ENCODE peak calls at places on chromosomes 12 and 14, in four cellular contexts. N, L, R and O are unnamed samples. For H3K36me3, the result is how much of the 10 kb centered on the place peaks cover.

GRCh38 chr14:102454711-102455110 is 54.9 kb downstream of the ANKRD9 start:
- DNase-seq in N (no peak), L (no peak), R (no peak), O (no peak)

GRCh38 chr14:64806202-64806861 is 73.4 kb downstream of the SPTB start:
- DNase-seq in N (peak), L (no peak), R (no peak), O (peak)

GRCh38 chr12:22409071-22409951 is 74.8 kb upstream of the ST8SIA1 start:
- DNase-seq in N (no peak), L (no peak), R (peak), O (no peak)

GRCh38 chr14:101017806-101018560 is 114.5 kb upstream of the RTL1 start:
- DNase-seq in N (no peak), L (peak), R (no peak), O (no peak)

GRCh38 chr12:120956579-120957360 is 21.6 kb upstream of the HNF1A start:
- DNase-seq in N (no peak), L (peak), R (no peak), O (no peak)

GRCh38 chr12:120367924-120368788 is 808 bp downstream of the MSI1 start:
- DNase-seq in N (no peak), L (no peak), R (no peak), O (no peak)

GRCh38 chr14:93008381-93008780 is 85.4 kb downstream of the CHGA start:
- DNase-seq in N (peak), L (no peak), R (peak), O (no peak)

GRCh38 chr14:95255487-95255886 is 64.2 kb downstream of the CLMN start:
- DNase-seq in N (no peak), L (peak), R (peak), O (no peak)

GRCh38 chr14:99538275-99538674 is 57.1 kb downstream of the CCNK start:
- DNase-seq in N (no peak), L (no peak), R (no peak), O (no peak)
- TF ChIP-seq CTCF in N (no peak), L (no peak), R (no peak), O (no peak)

GRCh38 chr12:51001799-51002198 is 24.4 kb downstream of the SLC11A2 start:
- DNase-seq in N (no peak), L (no peak), R (no peak), O (no peak)

GRCh38 chr12:51004504-51004903 is 21.7 kb downstream of the SLC11A2 start:
- DNase-seq in N (no peak), L (no peak), R (no peak), O (no peak)

GRCh38 chr12:50999139-50999538 is 27.0 kb downstream of the SLC11A2 start:
- DNase-seq in N (no peak), L (no peak), R (no peak), O (no peak)

GRCh38 chr12:51005671-51006070 is 20.5 kb downstream of the SLC11A2 start:
- DNase-seq in N (no peak), L (no peak), R (no peak), O (no peak)

DNA sequence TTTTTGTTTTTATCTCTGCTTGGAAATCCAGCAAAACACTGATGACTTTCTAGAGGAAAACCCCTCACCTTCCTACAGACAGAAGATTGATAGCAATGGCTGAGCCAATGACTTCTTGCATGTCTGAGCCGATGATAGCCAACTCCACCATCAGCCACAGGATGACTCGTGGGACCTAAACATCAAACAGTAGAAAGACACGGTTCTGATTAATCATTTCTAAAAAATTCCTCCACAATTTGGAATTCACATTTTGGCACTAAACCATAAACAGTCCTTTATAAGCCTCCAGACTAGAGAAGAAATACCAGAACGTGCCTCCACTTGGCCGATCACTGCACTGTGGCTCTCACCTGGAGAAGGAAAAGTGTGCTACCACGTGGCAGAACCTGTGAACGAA is 25.9 kb downstream of the SLC11A2 start:
- DNase-seq in N (no peak), L (no peak), R (no peak), O (peak)
- H3K36me3 ChIP-seq in N (half or more), L (under half), R (half or more), O (under half)

GRCh38 chr14:68146812-68147211 is 327.2 kb downstream of the RAD51B start:
- DNase-seq in N (no peak), L (no peak), R (no peak), O (peak)
- H3K4me3 ChIP-seq in N (no peak), L (no peak), R (no peak), O (no peak)

GRCh38 chr12:57213068-57213715 is 3.4 kb upstream of the NXPH4 start:
- DNase-seq in N (peak), L (peak), R (peak), O (peak)
- TF ChIP-seq CTCF in N (peak), L (peak), R (peak), O (peak)

GRCh38 chr12:123990512-123990911 is 17.5 kb downstream of the ZNF664 start:
- DNase-seq in N (no peak), L (no peak), R (no peak), O (no peak)
- H3K36me3 ChIP-seq in N (under half), L (under half), R (under half), O (under half)

GRCh38 chr12:110555509-110556406 is 27.4 kb downstream of the PPTC7 start:
- DNase-seq in N (no peak), L (no peak), R (no peak), O (peak)
- H3K4me3 ChIP-seq in N (peak), L (no peak), R (no peak), O (peak)

DNA sequence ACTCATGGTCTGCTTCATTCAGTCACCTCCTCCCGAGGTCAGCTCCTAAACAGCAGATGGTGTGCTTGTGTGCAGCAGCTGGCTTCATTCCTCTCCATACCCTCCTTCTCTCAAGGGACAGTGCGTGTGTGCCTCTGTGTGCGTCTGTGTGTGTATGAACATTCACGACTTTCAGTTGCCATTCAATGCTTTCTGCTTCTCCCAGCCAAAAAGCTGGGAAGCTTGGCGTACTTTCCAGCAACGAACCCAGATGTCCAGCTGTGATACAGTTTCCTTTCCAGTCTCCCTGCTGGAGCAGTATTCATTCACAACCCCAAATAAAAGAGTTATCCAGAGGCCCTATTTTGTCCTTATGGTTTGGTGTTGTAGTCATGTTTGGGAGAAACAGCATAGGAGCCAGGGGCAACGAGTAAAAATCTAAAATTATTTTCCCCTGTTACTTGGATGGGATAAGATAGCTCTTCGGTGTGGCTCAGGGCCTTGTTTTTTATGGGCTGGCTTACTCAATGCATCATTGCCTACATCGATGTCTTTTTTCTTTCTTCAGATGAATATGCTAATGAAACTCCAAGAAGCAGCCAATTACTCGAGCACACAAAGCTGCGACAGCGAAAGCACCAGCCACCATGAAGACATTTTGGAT is 379.3 kb downstream of the NAV3 start:
- DNase-seq in N (no peak), L (no peak), R (no peak), O (peak)
- TF ChIP-seq CTCF in N (no peak), L (no peak), R (no peak), O (no peak)